ENCODE peak calls at places on chromosomes 1 and 21, in eight cellular contexts. K is tibial nerve; R is AG04450; J is endodermal cell; S is effector memory CD4-positive, alpha-beta T cell; N is GM12878; T is psoas muscle; V is H7. B is an unnamed sample.
A peak's percentile ranks its signal among the peaks of the same experiment; 100 is the strongest.

GRCh38 chr1:211752317-211752716 is 76.9 kb upstream of the NEK2 start:
- DNase-seq in K (no peak), R (no peak), J (no peak), S (no peak), N (no peak), T (no peak), V (no peak), B (no peak)

GRCh38 chr21:41865002-41865777 is 14.0 kb downstream of the PRDM15 start:
- DNase-seq in K (no peak), R (no peak), J (peak; percentile 28), S (no peak), N (peak; percentile 80), T (no peak), V (no peak), B (no peak)

GRCh38 chr1:245131026-245131393 is 23.8 kb upstream of the KIF26B start:
- DNase-seq in K (no peak), R (no peak), J (no peak), S (no peak), N (no peak), T (no peak), V (no peak), B (peak; percentile 67)

GRCh38 chr1:53644909-53645689 is 93.9 kb downstream of the GLIS1 start:
- DNase-seq in K (no peak), R (no peak), J (peak; percentile 52), S (no peak), N (no peak), T (no peak), V (peak; percentile 16), B (no peak)

GRCh38 chr21:45506241-45506817 is 35.9 kb downstream of the SLC19A1 start:
- DNase-seq in K (no peak), R (no peak), J (peak; percentile 49), S (no peak), N (no peak), T (peak; percentile 9), V (no peak), B (no peak)

GRCh38 chr1:168304865-168305264 is 24.2 kb downstream of the TBX19 start:
- DNase-seq in K (no peak), R (no peak), J (no peak), S (no peak), N (no peak), T (no peak), V (no peak), B (no peak)

GRCh38 chr1:181349512-181349911 is 133.8 kb upstream of the CACNA1E start:
- DNase-seq in K (no peak), R (no peak), J (peak; percentile 36), S (no peak), N (no peak), T (no peak), V (no peak), B (no peak)

GRCh38 chr1:167640051-167640450 is 10.0 kb downstream of the RCSD1 start:
- DNase-seq in K (no peak), R (no peak), J (no peak), S (no peak), N (no peak), T (no peak), V (no peak), B (no peak)

GRCh38 chr21:32285476-32285875 is 6.6 kb upstream of the MIS18A start:
- DNase-seq in K (no peak), R (no peak), J (no peak), S (no peak), N (no peak), T (no peak), V (no peak), B (no peak)

GRCh38 chr21:36075953-36076352 is 6.1 kb downstream of the CBR1 start:
- DNase-seq in K (no peak), R (no peak), J (no peak), S (no peak), N (no peak), T (no peak), V (no peak), B (no peak)
- H3K27me3 ChIP-seq in K (no peaks in the 10 kb centered on the region), R (no peaks in the 10 kb centered on the region), J (no peaks in the 10 kb centered on the region), S (no peaks in the 10 kb centered on the region), N (no peaks in the 10 kb centered on the region), T (no peaks in the 10 kb centered on the region), V (no peaks in the 10 kb centered on the region), B (no peaks in the 10 kb centered on the region)

GRCh38 chr1:1920057-1920607 is 1.1 kb upstream of the TMEM52 start:
- DNase-seq in K (no peak), R (no peak), J (no peak), S (no peak), N (no peak), T (no peak), V (no peak), B (no peak)
- H3K4me3 ChIP-seq in K (peak overlapping the region; percentile 34), R (no peak overlapping the region), J (peak overlapping the region; percentile 62), S (no peak overlapping the region), N (no peak overlapping the region), T (peak overlapping the region; percentile 67), V (peak overlapping the region; percentile 43), B (no peak overlapping the region)

GRCh38 chr1:204288061-204288588 is 71.6 kb downstream of the PLEKHA6 start:
- DNase-seq in K (no peak), R (no peak), J (peak; percentile 87), S (no peak), N (no peak), T (peak; percentile 72), V (peak; percentile 80), B (no peak)
- H3K27me3 ChIP-seq in K (peaks cover 5% of the 10 kb centered on the region), R (peaks cover 3% of the 10 kb centered on the region), J (no peaks in the 10 kb centered on the region), S (no peaks in the 10 kb centered on the region), N (peaks cover 5% of the 10 kb centered on the region), T (peaks cover 47% of the 10 kb centered on the region), V (no peaks in the 10 kb centered on the region), B (no peaks in the 10 kb centered on the region)

GRCh38 chr1:25618433-25618808 is 1.8 kb downstream of the MAN1C1 start:
- DNase-seq in K (no peak), R (no peak), J (no peak), S (no peak), N (no peak), T (no peak), V (no peak), B (no peak)
- H3K4me3 ChIP-seq in K (peak overlapping the region; percentile 89), R (peak overlapping the region; percentile 58), J (no peak overlapping the region), S (peak overlapping the region; percentile 69), N (no peak overlapping the region), T (peak overlapping the region; percentile 84), V (peak overlapping the region; percentile 79), B (peak overlapping the region; percentile 60)

DNA sequence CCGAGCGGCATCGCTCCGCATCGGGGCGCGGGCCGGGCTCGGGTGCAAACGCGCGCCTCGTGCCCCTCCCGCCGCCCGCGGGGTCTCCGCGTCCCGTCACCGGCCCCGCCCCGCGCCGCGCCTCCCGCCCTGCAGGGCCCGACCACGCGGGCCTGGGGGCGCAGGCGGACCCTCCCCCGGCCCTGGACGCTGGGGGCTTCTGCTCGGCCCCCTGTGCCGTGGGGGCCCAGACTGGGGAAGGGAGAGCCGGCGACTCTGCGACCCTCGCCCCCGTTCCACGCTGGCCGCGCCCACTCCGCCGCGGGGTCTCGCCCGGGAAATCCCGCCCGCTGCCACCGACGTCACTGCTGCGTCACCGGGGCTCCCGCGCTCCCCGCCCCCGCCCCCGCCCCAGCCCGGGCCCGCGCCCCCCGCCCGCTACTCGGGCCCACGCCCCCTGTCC is at the start of gene GNG4:
- DNase-seq in K (no peak), R (no peak), J (peak; percentile 90), S (no peak), N (no peak), T (no peak), V (peak; percentile 95), B (peak; percentile 82)
- H3K27me3 ChIP-seq in K (peaks cover 86% of the 10 kb centered on the region), R (peaks cover 51% of the 10 kb centered on the region), J (peaks cover 53% of the 10 kb centered on the region), S (peaks cover 28% of the 10 kb centered on the region), N (peaks cover 1% of the 10 kb centered on the region), T (peaks cover 96% of the 10 kb centered on the region), V (peaks cover 22% of the 10 kb centered on the region), B (no peaks in the 10 kb centered on the region)

B was measured in WERI-Rb-1.